ENCODE peak calls at places on chromosome 10, in six cellular contexts. U is kidney, W is SK-N-SH, F is neural progenitor cell, B is psoas muscle, V is uterus. H is an unnamed sample.

GRCh38 chr10:14953452-14954000 is 370 bp downstream of the DCLRE1C start:
- DNase-seq in U (peak; percentile 83), W (peak; percentile 76), F (peak; percentile 66), B (peak; percentile 75), V (no peak), H (peak; percentile 51)

GRCh38 chr10:381805-382204 is 246.6 kb downstream of the ZMYND11 start:
- DNase-seq in U (no peak), W (no peak), F (no peak), B (no peak), V (no peak), H (no peak)

GRCh38 chr10:61902448-61903183 is 1.1 kb downstream of the ARID5B start:
- DNase-seq in U (no peak), W (peak; percentile 62), F (peak; percentile 65), B (no peak), V (peak; percentile 50), H (peak; percentile 93)

GRCh38 chr10:35447693-35448407 is 111.5 kb downstream of the CCNY start:
- DNase-seq in U (no peak), W (peak; percentile 40), F (peak; percentile 32), B (no peak), V (no peak), H (peak; percentile 65)

GRCh38 chr10:31942892-31943291 is 14.3 kb upstream of the ARHGAP12 start:
- DNase-seq in U (no peak), W (no peak), F (no peak), B (no peak), V (no peak), H (peak; percentile 65)

GRCh38 chr10:32146166-32146565 is 89.9 kb upstream of the KIF5B start:
- DNase-seq in U (no peak), W (no peak), F (no peak), B (no peak), V (no peak), H (no peak)

GRCh38 chr10:77702166-77702565 is 64.6 kb upstream of the KCNMA1 start:
- DNase-seq in U (no peak), W (no peak), F (no peak), B (no peak), V (no peak), H (peak; percentile 88)

GRCh38 chr10:131946880-131947279 is 34.8 kb downstream of the BNIP3 start:
- DNase-seq in U (no peak), W (no peak), F (no peak), B (no peak), V (no peak), H (peak; percentile 23)

GRCh38 chr10:73647211-73647874 is 6.1 kb upstream of the MYOZ1 start:
- DNase-seq in U (peak; percentile 88), W (peak; percentile 96), F (peak; percentile 90), B (peak; percentile 78), V (peak; percentile 67), H (peak; percentile 26)

DNA sequence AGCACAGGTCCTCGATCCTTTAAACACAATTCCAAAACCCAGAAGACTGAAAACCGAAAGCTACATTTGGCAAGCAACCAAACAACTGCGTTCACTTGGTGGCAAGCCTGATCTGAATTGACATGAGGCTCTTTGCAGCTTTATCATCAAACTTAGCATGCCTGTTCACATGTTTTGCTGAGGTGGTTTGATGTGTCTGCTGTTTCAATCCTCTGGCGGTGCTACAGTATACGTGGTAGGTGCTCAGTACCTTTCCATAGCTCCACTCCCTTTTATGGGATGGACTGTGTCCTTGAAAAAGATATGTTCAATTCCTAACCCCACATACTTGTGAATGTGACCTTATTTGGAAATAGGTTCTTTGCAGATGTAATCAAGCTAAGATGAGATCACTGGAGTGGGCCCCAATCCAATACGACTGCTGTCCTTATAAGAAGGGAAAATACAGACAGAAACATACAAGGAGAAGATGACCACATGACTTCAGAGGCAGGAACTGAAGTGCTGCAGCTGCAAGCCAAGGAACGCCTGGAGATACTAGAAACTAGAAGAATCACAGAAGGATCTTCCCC is 33.4 kb downstream of the CCDC6 start:
- DNase-seq in U (no peak), W (no peak), F (no peak), B (no peak), V (peak; percentile 74), H (peak; percentile 76)
- H3K4me3 ChIP-seq in U (no peak overlapping the region), W (no peak overlapping the region), F (no peak overlapping the region), B (no peak overlapping the region), V (peak overlapping the region; percentile 16), H (no peak overlapping the region)

DNA sequence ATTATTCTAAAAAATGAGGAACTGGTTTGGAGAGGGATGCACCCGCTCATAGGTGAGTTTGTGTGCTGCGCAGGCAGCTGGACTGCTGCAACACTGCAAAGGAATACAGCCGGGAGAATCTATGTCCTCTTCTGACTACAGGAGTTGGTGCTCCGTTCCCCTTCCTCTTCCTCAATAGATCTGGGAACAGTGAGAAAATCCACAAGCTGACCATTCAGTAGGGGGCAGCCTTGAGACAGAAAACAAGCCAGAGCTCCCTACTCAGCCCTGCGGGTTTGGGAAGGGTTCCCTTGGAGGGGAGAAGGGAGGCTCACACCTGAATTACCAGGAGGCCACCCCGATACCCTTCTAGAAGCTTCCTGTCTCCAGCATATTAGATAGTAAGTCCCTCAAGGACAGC is 87.3 kb upstream of the FOXI2 start:
- DNase-seq in U (no peak), W (peak; percentile 1), F (peak; percentile 69), B (no peak), V (no peak), H (peak; percentile 2)
- TF ChIP-seq CTCF in U (peak; percentile 16), W (peak; percentile 17), F (peak; percentile 61), B (no peak), V (no peak), H (no peak)

DNA sequence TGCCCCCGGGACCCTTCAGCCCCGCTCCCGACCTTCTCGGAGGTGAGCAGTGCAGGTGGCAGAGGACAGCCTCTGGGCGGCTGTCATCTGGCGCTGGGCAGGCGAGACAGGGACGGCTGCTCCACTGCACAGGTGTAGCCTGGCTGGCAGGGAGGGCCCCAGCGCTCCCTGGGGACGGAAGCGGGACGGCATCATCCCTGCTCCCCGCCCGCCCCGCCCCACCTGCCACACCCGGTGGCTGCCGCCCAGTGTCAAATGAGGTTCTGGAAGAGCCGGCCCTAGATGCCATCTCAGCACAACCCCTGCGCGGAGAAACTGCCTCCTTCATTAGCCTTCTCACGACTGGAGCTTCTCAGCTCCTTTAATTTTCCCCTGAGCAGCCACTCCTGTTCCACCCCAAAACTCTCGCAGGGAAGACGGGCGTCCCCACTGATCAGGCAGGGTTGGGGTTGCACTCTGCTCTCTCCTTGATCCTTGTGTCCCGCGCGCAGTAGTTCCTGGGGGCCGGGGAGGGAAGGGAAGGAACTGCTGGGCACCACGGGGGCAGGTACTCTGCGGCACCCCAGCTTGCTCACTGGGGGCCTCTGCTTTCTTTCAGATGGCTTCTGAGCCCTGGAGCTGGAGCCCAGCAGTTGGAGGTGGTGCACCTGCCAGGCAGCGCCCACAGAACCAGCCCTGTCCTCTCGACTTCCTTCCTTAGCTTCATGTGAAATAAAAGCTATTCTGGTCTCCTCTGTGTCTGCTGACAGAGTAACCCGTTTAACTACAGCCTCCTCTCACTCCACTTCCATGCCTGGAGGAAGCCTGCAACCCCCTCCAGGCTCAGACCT is 12.0 kb downstream of the PLAC9 start:
- DNase-seq in U (peak; percentile 86), W (peak; percentile 46), F (no peak), B (peak; percentile 65), V (peak; percentile 13), H (peak; percentile 43)
- H3K4me3 ChIP-seq in U (peak overlapping the region; percentile 28), W (peak overlapping the region; percentile 35), F (no peak overlapping the region), B (peak overlapping the region; percentile 15), V (no peak overlapping the region), H (no peak overlapping the region)

DNA sequence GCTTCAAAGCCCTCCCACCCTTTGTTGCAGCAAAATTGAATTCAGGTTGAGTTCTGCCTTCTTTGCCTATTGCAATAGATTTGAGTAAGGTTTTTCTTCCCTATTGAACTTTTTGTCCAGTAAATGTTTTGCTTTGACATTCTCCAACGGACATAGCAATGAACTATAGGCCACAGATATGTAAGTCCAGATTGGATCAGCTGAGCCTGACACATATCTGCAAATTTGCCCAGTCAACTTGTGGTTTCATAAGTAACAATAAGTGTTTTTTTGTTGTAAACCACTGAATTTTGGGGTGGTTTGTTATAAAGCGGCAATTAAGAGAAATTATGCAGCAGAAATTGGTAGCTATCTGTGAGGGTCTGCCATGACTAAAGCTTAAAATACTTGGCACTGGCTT is 332.1 kb upstream of the SORCS1 start:
- DNase-seq in U (no peak), W (no peak), F (no peak), B (no peak), V (no peak), H (no peak)
- TF ChIP-seq CTCF in U (no peak), W (no peak), F (no peak), B (no peak), V (no peak), H (no peak)